ENCODE peak calls at places on chromosomes 7 and 10, in six cellular contexts. A is body of pancreas, U is AG09309, J is IMR-90, K is epithelial cell of proximal tubule, Y is lower leg skin. F is an unnamed sample.

GRCh38 chr10:102435529-102436233 is 3.3 kb upstream of the CUEDC2 start:
- DNase-seq in A (no peak), U (no peak), J (no peak), K (no peak), Y (no peak), F (no peak)

GRCh38 chr7:130903358-130903974 is 169.5 kb upstream of the KLF14 start:
- DNase-seq in A (no peak), U (peak; percentile 87), J (peak; percentile 98), K (peak; percentile 98), Y (no peak), F (no peak)

GRCh38 chr10:106957825-106958581 is 206.5 kb downstream of the SORCS1 start:
- DNase-seq in A (no peak), U (no peak), J (no peak), K (peak; percentile 51), Y (no peak), F (no peak)

GRCh38 chr7:85489498-85489897 is 302.6 kb upstream of the SEMA3D start:
- DNase-seq in A (no peak), U (peak; percentile 91), J (peak; percentile 95), K (no peak), Y (no peak), F (no peak)

GRCh38 chr7:44156453-44157010 is 15.4 kb upstream of the MYL7 start:
- DNase-seq in A (no peak), U (no peak), J (no peak), K (no peak), Y (peak; percentile 74), F (no peak)

GRCh38 chr10:118950190-118950658 is 79.3 kb upstream of the NANOS1 start:
- DNase-seq in A (no peak), U (no peak), J (no peak), K (no peak), Y (no peak), F (no peak)

GRCh38 chr10:30182191-30183075 is 123.0 kb upstream of the JCAD start:
- DNase-seq in A (peak; percentile 15), U (peak; percentile 83), J (peak; percentile 90), K (peak; percentile 38), Y (no peak), F (no peak)

GRCh38 chr7:141533149-141533949 is 17.9 kb upstream of the AGK start:
- DNase-seq in A (peak; percentile 77), U (peak; percentile 35), J (peak; percentile 74), K (peak; percentile 26), Y (no peak), F (peak; percentile 56)

GRCh38 chr7:134370135-134370534 is 53.4 kb upstream of the SLC35B4 start:
- DNase-seq in A (no peak), U (no peak), J (no peak), K (no peak), Y (no peak), F (no peak)

GRCh38 chr7:134366481-134366880 is 49.8 kb upstream of the SLC35B4 start:
- DNase-seq in A (no peak), U (no peak), J (no peak), K (no peak), Y (no peak), F (no peak)

GRCh38 chr7:134367956-134368749 is 51.4 kb upstream of the SLC35B4 start:
- DNase-seq in A (no peak), U (no peak), J (no peak), K (no peak), Y (no peak), F (no peak)

GRCh38 chr7:134371536-134371935 is 54.8 kb upstream of the SLC35B4 start:
- DNase-seq in A (no peak), U (no peak), J (no peak), K (no peak), Y (no peak), F (no peak)

DNA sequence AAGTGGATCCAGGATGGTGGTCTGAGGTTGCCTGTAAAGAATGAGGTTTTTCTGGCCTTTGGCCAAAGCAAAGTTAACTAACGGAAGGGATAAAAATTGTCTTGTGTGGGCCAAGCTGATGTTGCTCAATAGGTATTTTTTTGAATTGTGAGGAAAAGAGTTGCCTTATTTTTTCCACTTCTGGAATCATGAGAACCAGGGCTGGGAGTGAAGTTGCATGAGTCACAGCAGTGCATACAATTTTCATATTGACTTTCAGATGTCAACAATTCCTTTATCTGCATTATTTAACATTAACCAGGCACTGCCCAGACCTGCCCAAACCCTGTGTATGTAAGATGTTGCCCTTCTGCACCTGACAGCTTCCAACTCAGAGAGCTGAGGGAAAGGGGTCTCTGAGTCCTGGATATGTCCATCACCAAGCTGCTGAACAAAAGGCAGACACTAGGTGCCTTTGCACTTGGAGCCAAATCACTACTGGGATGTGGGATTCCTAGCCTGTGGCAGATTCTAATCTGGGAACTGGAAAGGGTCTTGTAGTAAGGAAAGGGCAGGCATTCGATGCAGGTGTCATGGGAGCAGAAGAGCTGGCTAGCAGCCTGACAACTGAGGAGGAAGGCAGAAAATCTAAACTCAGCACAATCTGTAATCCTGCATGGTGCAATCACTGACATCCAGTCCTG is 52.3 kb upstream of the SLC35B4 start:
- DNase-seq in A (peak; percentile 64), U (peak; percentile 66), J (peak; percentile 51), K (no peak), Y (no peak), F (no peak)
- TF ChIP-seq CTCF in A (no peak), U (no peak), J (no peak), K (no peak), Y (no peak), F (no peak)

DNA sequence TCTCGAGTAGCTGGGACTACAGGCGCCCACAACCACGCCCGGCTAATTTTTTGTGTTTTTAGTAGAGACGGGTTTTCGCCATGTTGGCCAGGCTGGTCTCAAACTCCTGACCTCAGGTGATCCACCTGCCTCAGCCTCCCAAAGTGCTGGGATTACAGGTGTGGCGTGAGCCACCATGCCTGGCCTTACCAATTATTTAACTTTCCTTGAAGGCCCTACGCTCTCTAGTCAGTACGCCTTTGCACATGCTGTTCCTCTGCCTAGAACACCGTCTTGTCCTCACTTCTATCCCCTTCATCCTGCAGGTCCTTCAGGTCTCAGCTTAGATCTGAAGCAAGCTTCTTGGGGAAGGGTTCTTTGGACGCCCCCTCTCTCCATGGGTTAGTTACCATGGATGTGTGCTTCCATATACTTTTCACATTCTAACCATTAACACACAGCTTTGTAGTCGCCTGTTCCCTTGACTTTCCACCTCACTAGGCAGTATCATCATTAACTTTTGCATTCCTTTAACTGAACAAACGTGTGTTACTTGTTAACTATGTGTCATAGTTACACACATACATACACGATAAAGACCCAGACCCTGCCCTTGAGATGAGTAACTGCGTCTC is 592 bp upstream of the ATP6V1F start:
- DNase-seq in A (no peak), U (no peak), J (no peak), K (no peak), Y (no peak), F (no peak)
- H3K4me3 ChIP-seq in A (no peak overlapping the region), U (peak overlapping the region; percentile 22), J (peak overlapping the region; percentile 46), K (peak overlapping the region; percentile 65), Y (no peak overlapping the region), F (peak overlapping the region; percentile 72)

GRCh38 chr10:115964827-115965226 is 308.2 kb downstream of the GFRA1 start:
- DNase-seq in A (no peak), U (no peak), J (no peak), K (no peak), Y (no peak), F (no peak)

GRCh38 chr10:115969591-115969990 is 303.4 kb downstream of the GFRA1 start:
- DNase-seq in A (no peak), U (no peak), J (no peak), K (peak; percentile 90), Y (no peak), F (no peak)

GRCh38 chr10:115963848-115964247 is 309.2 kb downstream of the GFRA1 start:
- DNase-seq in A (no peak), U (no peak), J (peak; percentile 16), K (no peak), Y (no peak), F (no peak)

GRCh38 chr10:115972426-115972825 is 300.6 kb downstream of the GFRA1 start:
- DNase-seq in A (no peak), U (no peak), J (no peak), K (no peak), Y (no peak), F (no peak)

GRCh38 chr10:115968236-115968635 is 304.8 kb downstream of the GFRA1 start:
- DNase-seq in A (no peak), U (no peak), J (no peak), K (no peak), Y (no peak), F (no peak)
- TF ChIP-seq CTCF in A (no peak), U (no peak), J (no peak), K (peak; percentile 40), Y (no peak), F (no peak)

GRCh38 chr10:14570800-14571199 is 203.9 kb downstream of the FAM107B start:
- DNase-seq in A (peak; percentile 47), U (no peak), J (no peak), K (no peak), Y (no peak), F (no peak)
- H3K4me3 ChIP-seq in A (no peak overlapping the region), U (no peak overlapping the region), J (no peak overlapping the region), K (no peak overlapping the region), Y (no peak overlapping the region), F (peak overlapping the region; percentile 2)

GRCh38 chr7:124155400-124156022 is 122.6 kb upstream of the TMEM229A start:
- DNase-seq in A (no peak), U (no peak), J (peak; percentile 44), K (no peak), Y (no peak), F (peak; percentile 10)
- TF ChIP-seq CTCF in A (peak; percentile 26), U (no peak), J (peak; percentile 65), K (peak; percentile 57), Y (no peak), F (peak; percentile 58)

DNA sequence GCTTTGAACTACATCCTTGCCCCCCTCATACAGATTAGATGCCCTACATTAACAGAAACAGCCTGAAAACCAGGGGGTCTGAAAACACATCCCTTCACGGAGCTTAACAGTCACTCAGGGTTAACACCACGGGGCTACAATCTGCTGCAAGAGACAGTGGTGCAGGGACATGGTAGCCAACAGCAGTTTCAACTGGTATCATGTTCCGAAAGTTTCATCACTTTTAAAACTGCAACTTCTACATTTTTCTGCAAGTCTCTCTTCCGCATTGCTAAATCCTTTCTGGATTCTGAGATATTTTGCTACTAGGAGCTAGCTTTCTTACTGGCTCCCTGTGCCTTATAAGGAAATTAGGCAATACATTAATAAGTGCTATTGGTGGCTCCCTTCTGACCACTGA is 92.6 kb downstream of the JAZF1 start:
- DNase-seq in A (no peak), U (no peak), J (no peak), K (no peak), Y (no peak), F (no peak)
- H3K4me3 ChIP-seq in A (no peak overlapping the region), U (no peak overlapping the region), J (no peak overlapping the region), K (no peak overlapping the region), Y (no peak overlapping the region), F (no peak overlapping the region)

GRCh38 chr10:3500408-3500856 is 284.6 kb downstream of the KLF6 start:
- DNase-seq in A (peak; percentile 62), U (no peak), J (peak; percentile 90), K (peak; percentile 68), Y (peak; percentile 96), F (no peak)
- TF ChIP-seq CTCF in A (no peak), U (no peak), J (no peak), K (no peak), Y (no peak), F (no peak)